ENCODE peak calls at places on chromosomes 6 and 20, in five cellular contexts. One of them, this sample, is unnamed.

GRCh38 chr6:31617010-31617409 is 2.0 kb downstream of the AIF1 start:
- DNase-seq in fibroblast of mammary gland: no peak
- DNase-seq in heart left ventricle: no peak
- DNase-seq in sigmoid colon: no peak
- DNase-seq in uterus: no peak
- DNase-seq in this sample: no peak

GRCh38 chr20:36573103-36573797 is at the start of gene TGIF2:
- DNase-seq in fibroblast of mammary gland: peak
- DNase-seq in heart left ventricle: peak
- DNase-seq in sigmoid colon: peak
- DNase-seq in uterus: peak
- DNase-seq in this sample: peak

GRCh38 chr6:142886431-142887170 is 58.4 kb downstream of the HIVEP2 start:
- DNase-seq in fibroblast of mammary gland: peak
- DNase-seq in heart left ventricle: no peak
- DNase-seq in sigmoid colon: no peak
- DNase-seq in uterus: no peak
- DNase-seq in this sample: no peak

GRCh38 chr6:33252758-33253157 is 18.9 kb downstream of the VPS52 start:
- DNase-seq in fibroblast of mammary gland: peak
- DNase-seq in heart left ventricle: no peak
- DNase-seq in sigmoid colon: no peak
- DNase-seq in uterus: no peak
- DNase-seq in this sample: no peak

GRCh38 chr6:119077643-119078448 is 618 bp downstream of the FAM184A start:
- DNase-seq in fibroblast of mammary gland: peak
- DNase-seq in heart left ventricle: peak
- DNase-seq in sigmoid colon: peak
- DNase-seq in uterus: peak
- DNase-seq in this sample: no peak

GRCh38 chr6:143744593-143745151 is 66.9 kb downstream of the PHACTR2 start:
- DNase-seq in fibroblast of mammary gland: peak
- DNase-seq in heart left ventricle: no peak
- DNase-seq in sigmoid colon: no peak
- DNase-seq in uterus: no peak
- DNase-seq in this sample: no peak

GRCh38 chr20:13105864-13106457 is 97.2 kb downstream of the SPTLC3 start:
- DNase-seq in fibroblast of mammary gland: peak
- DNase-seq in heart left ventricle: no peak
- DNase-seq in sigmoid colon: no peak
- DNase-seq in uterus: no peak
- DNase-seq in this sample: peak

GRCh38 chr6:127464881-127465459 is 5.8 kb upstream of the KIAA0408 start:
- DNase-seq in fibroblast of mammary gland: peak
- DNase-seq in heart left ventricle: peak
- DNase-seq in sigmoid colon: peak
- DNase-seq in uterus: peak
- DNase-seq in this sample: peak

GRCh38 chr6:166929534-166930189 is 26.7 kb downstream of the RNASET2 start:
- DNase-seq in fibroblast of mammary gland: no peak
- DNase-seq in heart left ventricle: no peak
- DNase-seq in sigmoid colon: no peak
- DNase-seq in uterus: no peak
- DNase-seq in this sample: no peak

GRCh38 chr20:32282461-32282860 is 5.0 kb downstream of the KIF3B start:
- DNase-seq in fibroblast of mammary gland: no peak
- DNase-seq in heart left ventricle: peak
- DNase-seq in sigmoid colon: no peak
- DNase-seq in uterus: no peak
- DNase-seq in this sample: no peak

GRCh38 chr20:36079486-36079885 is 75.1 kb upstream of the EPB41L1 start:
- DNase-seq in fibroblast of mammary gland: no peak
- DNase-seq in heart left ventricle: no peak
- DNase-seq in sigmoid colon: no peak
- DNase-seq in uterus: no peak
- DNase-seq in this sample: no peak

GRCh38 chr20:15911557-15911956 is 661.7 kb downstream of the KIF16B start:
- DNase-seq in fibroblast of mammary gland: no peak
- DNase-seq in heart left ventricle: no peak
- DNase-seq in sigmoid colon: no peak
- DNase-seq in uterus: no peak
- DNase-seq in this sample: no peak

GRCh38 chr6:87124074-87124473 is 29.2 kb upstream of the CGA start:
- DNase-seq in fibroblast of mammary gland: no peak
- DNase-seq in heart left ventricle: no peak
- DNase-seq in sigmoid colon: no peak
- DNase-seq in uterus: no peak
- DNase-seq in this sample: no peak

GRCh38 chr20:44790994-44791393 is 19.4 kb downstream of the RIMS4 start:
- DNase-seq in fibroblast of mammary gland: no peak
- DNase-seq in heart left ventricle: no peak
- DNase-seq in sigmoid colon: no peak
- DNase-seq in uterus: no peak
- DNase-seq in this sample: no peak

GRCh38 chr6:165404703-165405102 is 95.3 kb upstream of the C6orf118 start:
- DNase-seq in fibroblast of mammary gland: peak
- DNase-seq in heart left ventricle: no peak
- DNase-seq in sigmoid colon: no peak
- DNase-seq in uterus: no peak
- DNase-seq in this sample: no peak

GRCh38 chr6:132070356-132070755 is 119.2 kb upstream of the CCN2 start:
- DNase-seq in fibroblast of mammary gland: no peak
- DNase-seq in heart left ventricle: no peak
- DNase-seq in sigmoid colon: no peak
- DNase-seq in uterus: no peak
- DNase-seq in this sample: no peak

GRCh38 chr6:16371401-16371800 is 133.0 kb downstream of the GMPR start:
- DNase-seq in fibroblast of mammary gland: no peak
- DNase-seq in heart left ventricle: no peak
- DNase-seq in sigmoid colon: no peak
- DNase-seq in uterus: no peak
- DNase-seq in this sample: no peak

GRCh38 chr6:152356659-152357058 is 280.5 kb downstream of the SYNE1 start:
- DNase-seq in fibroblast of mammary gland: peak
- DNase-seq in heart left ventricle: no peak
- DNase-seq in sigmoid colon: no peak
- DNase-seq in uterus: no peak
- DNase-seq in this sample: no peak

GRCh38 chr6:137848672-137849071 is 18.4 kb upstream of the TNFAIP3 start:
- DNase-seq in fibroblast of mammary gland: no peak
- DNase-seq in heart left ventricle: no peak
- DNase-seq in sigmoid colon: no peak
- DNase-seq in uterus: no peak
- DNase-seq in this sample: no peak

GRCh38 chr20:14434379-14435136 is 97.1 kb upstream of the FLRT3 start:
- DNase-seq in fibroblast of mammary gland: peak
- DNase-seq in heart left ventricle: no peak
- DNase-seq in sigmoid colon: no peak
- DNase-seq in uterus: no peak
- DNase-seq in this sample: peak

GRCh38 chr20:8530022-8530421 is 398.0 kb downstream of the PLCB1 start:
- DNase-seq in fibroblast of mammary gland: no peak
- DNase-seq in heart left ventricle: no peak
- DNase-seq in sigmoid colon: no peak
- DNase-seq in uterus: no peak
- DNase-seq in this sample: no peak

GRCh38 chr6:84685983-84686584 is 78.3 kb downstream of the TBX18 start:
- DNase-seq in fibroblast of mammary gland: peak
- DNase-seq in heart left ventricle: no peak
- DNase-seq in sigmoid colon: no peak
- DNase-seq in uterus: no peak
- DNase-seq in this sample: no peak

GRCh38 chr6:56356431-56356830 is 109.1 kb upstream of the COL21A1 start:
- DNase-seq in fibroblast of mammary gland: peak
- DNase-seq in heart left ventricle: no peak
- DNase-seq in sigmoid colon: no peak
- DNase-seq in uterus: no peak
- DNase-seq in this sample: no peak

GRCh38 chr6:97963148-97963680 is 680.2 kb upstream of the MMS22L start:
- DNase-seq in fibroblast of mammary gland: no peak
- DNase-seq in heart left ventricle: no peak
- DNase-seq in sigmoid colon: no peak
- DNase-seq in uterus: no peak
- DNase-seq in this sample: no peak

GRCh38 chr6:148426317-148426977 is 83.8 kb downstream of the SASH1 start:
- DNase-seq in fibroblast of mammary gland: no peak
- DNase-seq in heart left ventricle: no peak
- DNase-seq in sigmoid colon: no peak
- DNase-seq in uterus: no peak
- DNase-seq in this sample: no peak

GRCh38 chr20:11849976-11850670 is 67.6 kb upstream of the BTBD3 start:
- DNase-seq in fibroblast of mammary gland: peak
- DNase-seq in heart left ventricle: no peak
- DNase-seq in sigmoid colon: no peak
- DNase-seq in uterus: no peak
- DNase-seq in this sample: peak

GRCh38 chr20:39822667-39823066 is 860.5 kb downstream of the DHX35 start:
- DNase-seq in fibroblast of mammary gland: peak
- DNase-seq in heart left ventricle: no peak
- DNase-seq in sigmoid colon: no peak
- DNase-seq in uterus: no peak
- DNase-seq in this sample: no peak

GRCh38 chr6:125944434-125944816 is 12.1 kb upstream of the HINT3 start:
- DNase-seq in fibroblast of mammary gland: peak
- DNase-seq in heart left ventricle: peak
- DNase-seq in sigmoid colon: peak
- DNase-seq in uterus: peak
- DNase-seq in this sample: no peak

GRCh38 chr20:63964412-63964811 is 5.3 kb downstream of the ZNF512B start:
- DNase-seq in fibroblast of mammary gland: no peak
- DNase-seq in heart left ventricle: peak
- DNase-seq in sigmoid colon: peak
- DNase-seq in uterus: peak
- DNase-seq in this sample: no peak
- H3K4me3 ChIP-seq in fibroblast of mammary gland: no peak
- H3K4me3 ChIP-seq in heart left ventricle: no peak
- H3K4me3 ChIP-seq in sigmoid colon: no peak
- H3K4me3 ChIP-seq in uterus: no peak
- H3K4me3 ChIP-seq in this sample: no peak

GRCh38 chr6:139354177-139354576 is 20.3 kb downstream of the CITED2 start:
- DNase-seq in fibroblast of mammary gland: no peak
- DNase-seq in heart left ventricle: no peak
- DNase-seq in sigmoid colon: no peak
- DNase-seq in uterus: no peak
- DNase-seq in this sample: no peak

GRCh38 chr6:139355172-139355571 is 19.3 kb downstream of the CITED2 start:
- DNase-seq in fibroblast of mammary gland: no peak
- DNase-seq in heart left ventricle: no peak
- DNase-seq in sigmoid colon: no peak
- DNase-seq in uterus: no peak
- DNase-seq in this sample: no peak

GRCh38 chr6:139355777-139356445 is 18.5 kb downstream of the CITED2 start:
- DNase-seq in fibroblast of mammary gland: no peak
- DNase-seq in heart left ventricle: no peak
- DNase-seq in sigmoid colon: no peak
- DNase-seq in uterus: no peak
- DNase-seq in this sample: no peak

GRCh38 chr6:139361211-139361610 is 13.2 kb downstream of the CITED2 start:
- DNase-seq in fibroblast of mammary gland: no peak
- DNase-seq in heart left ventricle: no peak
- DNase-seq in sigmoid colon: no peak
- DNase-seq in uterus: no peak
- DNase-seq in this sample: no peak

GRCh38 chr6:139356924-139357323 is 17.5 kb downstream of the CITED2 start:
- DNase-seq in fibroblast of mammary gland: no peak
- DNase-seq in heart left ventricle: no peak
- DNase-seq in sigmoid colon: no peak
- DNase-seq in uterus: no peak
- DNase-seq in this sample: no peak
- H3K4me3 ChIP-seq in fibroblast of mammary gland: no peak
- H3K4me3 ChIP-seq in heart left ventricle: no peak
- H3K4me3 ChIP-seq in sigmoid colon: no peak
- H3K4me3 ChIP-seq in uterus: no peak
- H3K4me3 ChIP-seq in this sample: no peak

GRCh38 chr6:65157025-65157424 is 550.0 kb downstream of the EYS start:
- DNase-seq in fibroblast of mammary gland: no peak
- DNase-seq in heart left ventricle: no peak
- DNase-seq in sigmoid colon: no peak
- DNase-seq in uterus: no peak
- DNase-seq in this sample: no peak

GRCh38 chr6:65149841-65150240 is 557.2 kb downstream of the EYS start:
- DNase-seq in fibroblast of mammary gland: no peak
- DNase-seq in heart left ventricle: no peak
- DNase-seq in sigmoid colon: no peak
- DNase-seq in uterus: no peak
- DNase-seq in this sample: no peak

DNA sequence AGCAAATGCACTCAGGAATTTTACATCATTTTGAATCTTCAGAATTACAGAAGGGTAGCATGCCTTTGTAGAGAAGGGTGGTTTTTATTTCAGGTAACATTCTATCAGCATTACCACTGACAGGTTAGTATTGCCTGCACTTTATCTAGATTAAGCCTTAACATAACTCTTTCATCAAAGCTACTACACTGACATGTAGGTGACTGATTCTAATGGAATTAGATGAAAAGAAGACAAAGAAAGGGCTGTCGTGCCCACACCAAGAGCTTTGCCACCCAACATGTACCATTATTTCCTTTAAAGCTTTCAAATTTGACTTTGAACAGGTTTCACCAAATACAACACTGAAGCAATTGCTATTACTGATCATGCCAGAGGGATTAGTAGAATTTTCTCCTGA is 551.9 kb downstream of the EYS start:
- DNase-seq in fibroblast of mammary gland: no peak
- DNase-seq in heart left ventricle: no peak
- DNase-seq in sigmoid colon: no peak
- DNase-seq in uterus: no peak
- DNase-seq in this sample: no peak
- H3K4me3 ChIP-seq in fibroblast of mammary gland: no peak
- H3K4me3 ChIP-seq in heart left ventricle: no peak
- H3K4me3 ChIP-seq in sigmoid colon: no peak
- H3K4me3 ChIP-seq in uterus: no peak
- H3K4me3 ChIP-seq in this sample: no peak

DNA sequence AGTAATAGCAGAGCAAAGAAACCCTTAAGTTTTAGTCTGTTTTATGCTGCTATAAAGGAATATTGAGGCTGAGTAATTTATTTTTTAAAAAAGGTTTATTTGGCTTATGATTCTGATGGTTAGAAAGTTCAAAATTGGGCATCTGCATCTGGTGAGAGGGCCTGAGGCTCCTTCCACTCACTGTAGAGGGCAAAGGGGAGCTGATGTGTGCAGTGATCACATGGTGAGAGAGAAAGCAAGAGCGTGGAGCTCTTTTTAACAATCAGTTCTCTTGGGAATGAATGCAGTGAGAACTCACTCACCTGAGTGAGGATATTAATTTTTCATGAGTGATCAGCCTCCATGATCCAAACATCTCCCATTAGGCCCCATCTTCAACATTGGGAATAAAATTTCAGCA is 36.4 kb upstream of the SAMD3 start:
- DNase-seq in fibroblast of mammary gland: no peak
- DNase-seq in heart left ventricle: no peak
- DNase-seq in sigmoid colon: no peak
- DNase-seq in uterus: no peak
- DNase-seq in this sample: no peak
- H3K4me3 ChIP-seq in fibroblast of mammary gland: no peak
- H3K4me3 ChIP-seq in heart left ventricle: no peak
- H3K4me3 ChIP-seq in sigmoid colon: no peak
- H3K4me3 ChIP-seq in uterus: no peak
- H3K4me3 ChIP-seq in this sample: no peak

GRCh38 chr6:10411915-10412164 is 3.0 kb downstream of the TFAP2A start:
- DNase-seq in fibroblast of mammary gland: peak
- DNase-seq in heart left ventricle: no peak
- DNase-seq in sigmoid colon: no peak
- DNase-seq in uterus: no peak
- DNase-seq in this sample: no peak
- H3K4me3 ChIP-seq in fibroblast of mammary gland: peak
- H3K4me3 ChIP-seq in heart left ventricle: peak
- H3K4me3 ChIP-seq in sigmoid colon: peak
- H3K4me3 ChIP-seq in uterus: peak
- H3K4me3 ChIP-seq in this sample: peak